ENCODE peak calls at places on chromosomes 7 and 10, in nine cellular contexts. One of them, this sample, is unnamed.

GRCh38 chr7:34066968-34067367 is 161.6 kb downstream of the BMPER start:
- DNase-seq in neuronal stem cell: no peak
- DNase-seq in AG09319: no peak
- DNase-seq in kidney glomerular epithelial cell: no peak
- DNase-seq in fibroblast of villous mesenchyme: no peak
- DNase-seq in right lobe of liver: no peak
- DNase-seq in GDM1: no peak
- DNase-seq in frontal cortex: no peak
- DNase-seq in A673: peak
- DNase-seq in this sample: no peak

GRCh38 chr10:34528320-34528719 is 286.8 kb downstream of the PARD3 start:
- DNase-seq in kidney glomerular epithelial cell: peak
- DNase-seq in GDM1: no peak
- DNase-seq in right lobe of liver: no peak
- DNase-seq in AG09319: peak
- DNase-seq in frontal cortex: no peak
- DNase-seq in A673: peak
- DNase-seq in fibroblast of villous mesenchyme: peak
- DNase-seq in neuronal stem cell: peak
- DNase-seq in this sample: peak

GRCh38 chr10:10133271-10133670 is 884.4 kb upstream of the CELF2 start:
- DNase-seq in AG09319: no peak
- DNase-seq in frontal cortex: no peak
- DNase-seq in kidney glomerular epithelial cell: no peak
- DNase-seq in A673: no peak
- DNase-seq in GDM1: no peak
- DNase-seq in right lobe of liver: no peak
- DNase-seq in neuronal stem cell: peak
- DNase-seq in fibroblast of villous mesenchyme: no peak
- DNase-seq in this sample: no peak

GRCh38 chr7:43362652-43363428 is 220.1 kb upstream of the STK17A start:
- DNase-seq in neuronal stem cell: no peak
- DNase-seq in right lobe of liver: no peak
- DNase-seq in fibroblast of villous mesenchyme: peak
- DNase-seq in A673: peak
- DNase-seq in frontal cortex: no peak
- DNase-seq in kidney glomerular epithelial cell: no peak
- DNase-seq in AG09319: no peak
- DNase-seq in GDM1: no peak
- DNase-seq in this sample: no peak

GRCh38 chr7:3042861-3043489 is 692 bp downstream of the CARD11 start:
- DNase-seq in frontal cortex: no peak
- DNase-seq in fibroblast of villous mesenchyme: no peak
- DNase-seq in A673: no peak
- DNase-seq in kidney glomerular epithelial cell: no peak
- DNase-seq in neuronal stem cell: no peak
- DNase-seq in AG09319: no peak
- DNase-seq in right lobe of liver: no peak
- DNase-seq in GDM1: no peak
- DNase-seq in this sample: no peak

GRCh38 chr7:2633538-2634264 is 1.9 kb downstream of the TTYH3 start:
- DNase-seq in right lobe of liver: no peak
- DNase-seq in AG09319: peak
- DNase-seq in frontal cortex: peak
- DNase-seq in neuronal stem cell: no peak
- DNase-seq in A673: peak
- DNase-seq in kidney glomerular epithelial cell: peak
- DNase-seq in GDM1: no peak
- DNase-seq in fibroblast of villous mesenchyme: peak
- DNase-seq in this sample: no peak

GRCh38 chr7:151614019-151614418 is 94.3 kb upstream of the RHEB start:
- DNase-seq in kidney glomerular epithelial cell: no peak
- DNase-seq in GDM1: no peak
- DNase-seq in neuronal stem cell: no peak
- DNase-seq in A673: no peak
- DNase-seq in AG09319: no peak
- DNase-seq in fibroblast of villous mesenchyme: no peak
- DNase-seq in frontal cortex: no peak
- DNase-seq in right lobe of liver: no peak
- DNase-seq in this sample: no peak

GRCh38 chr10:34434119-34434594 is 380.9 kb downstream of the PARD3 start:
- DNase-seq in right lobe of liver: no peak
- DNase-seq in fibroblast of villous mesenchyme: peak
- DNase-seq in frontal cortex: no peak
- DNase-seq in GDM1: no peak
- DNase-seq in AG09319: peak
- DNase-seq in kidney glomerular epithelial cell: no peak
- DNase-seq in neuronal stem cell: no peak
- DNase-seq in A673: no peak
- DNase-seq in this sample: no peak

GRCh38 chr7:99478464-99479440 is 6.1 kb downstream of the ZNF789 start:
- DNase-seq in kidney glomerular epithelial cell: no peak
- DNase-seq in right lobe of liver: no peak
- DNase-seq in neuronal stem cell: no peak
- DNase-seq in A673: no peak
- DNase-seq in fibroblast of villous mesenchyme: no peak
- DNase-seq in frontal cortex: no peak
- DNase-seq in GDM1: no peak
- DNase-seq in AG09319: no peak
- DNase-seq in this sample: no peak

GRCh38 chr10:132547421-132547861 is 9.9 kb downstream of the INPP5A start:
- DNase-seq in kidney glomerular epithelial cell: no peak
- DNase-seq in fibroblast of villous mesenchyme: no peak
- DNase-seq in A673: no peak
- DNase-seq in frontal cortex: peak
- DNase-seq in AG09319: no peak
- DNase-seq in right lobe of liver: no peak
- DNase-seq in GDM1: no peak
- DNase-seq in neuronal stem cell: no peak
- DNase-seq in this sample: no peak

GRCh38 chr7:97012293-97013005 is 7.1 kb downstream of the DLX6 start:
- DNase-seq in right lobe of liver: no peak
- DNase-seq in kidney glomerular epithelial cell: no peak
- DNase-seq in fibroblast of villous mesenchyme: no peak
- DNase-seq in AG09319: no peak
- DNase-seq in neuronal stem cell: no peak
- DNase-seq in A673: peak
- DNase-seq in frontal cortex: no peak
- DNase-seq in GDM1: no peak
- DNase-seq in this sample: no peak

GRCh38 chr7:43537765-43538403 is 45.0 kb upstream of the STK17A start:
- DNase-seq in neuronal stem cell: no peak
- DNase-seq in fibroblast of villous mesenchyme: no peak
- DNase-seq in kidney glomerular epithelial cell: peak
- DNase-seq in frontal cortex: no peak
- DNase-seq in AG09319: no peak
- DNase-seq in A673: no peak
- DNase-seq in right lobe of liver: no peak
- DNase-seq in GDM1: no peak
- DNase-seq in this sample: no peak

GRCh38 chr7:26639111-26639510 is 225.3 kb downstream of the SKAP2 start:
- DNase-seq in right lobe of liver: no peak
- DNase-seq in frontal cortex: no peak
- DNase-seq in fibroblast of villous mesenchyme: no peak
- DNase-seq in GDM1: no peak
- DNase-seq in AG09319: no peak
- DNase-seq in A673: no peak
- DNase-seq in neuronal stem cell: no peak
- DNase-seq in kidney glomerular epithelial cell: no peak
- DNase-seq in this sample: no peak

GRCh38 chr7:93327006-93327633 is 95.0 kb downstream of the VPS50 start:
- DNase-seq in AG09319: peak
- DNase-seq in frontal cortex: no peak
- DNase-seq in GDM1: no peak
- DNase-seq in right lobe of liver: no peak
- DNase-seq in fibroblast of villous mesenchyme: peak
- DNase-seq in A673: peak
- DNase-seq in kidney glomerular epithelial cell: peak
- DNase-seq in neuronal stem cell: no peak
- DNase-seq in this sample: no peak

GRCh38 chr10:15220426-15220825 is 51.9 kb upstream of the NMT2 start:
- DNase-seq in kidney glomerular epithelial cell: no peak
- DNase-seq in AG09319: no peak
- DNase-seq in A673: no peak
- DNase-seq in frontal cortex: no peak
- DNase-seq in right lobe of liver: no peak
- DNase-seq in GDM1: no peak
- DNase-seq in neuronal stem cell: no peak
- DNase-seq in fibroblast of villous mesenchyme: no peak
- DNase-seq in this sample: no peak

GRCh38 chr7:4683884-4684565 is 1.9 kb downstream of the FOXK1 start:
- DNase-seq in kidney glomerular epithelial cell: peak
- DNase-seq in GDM1: no peak
- DNase-seq in A673: peak
- DNase-seq in fibroblast of villous mesenchyme: peak
- DNase-seq in frontal cortex: no peak
- DNase-seq in right lobe of liver: peak
- DNase-seq in AG09319: peak
- DNase-seq in neuronal stem cell: no peak
- DNase-seq in this sample: no peak

GRCh38 chr7:50721160-50721559 is 61.5 kb downstream of the GRB10 start:
- DNase-seq in neuronal stem cell: no peak
- DNase-seq in fibroblast of villous mesenchyme: no peak
- DNase-seq in right lobe of liver: no peak
- DNase-seq in AG09319: no peak
- DNase-seq in frontal cortex: no peak
- DNase-seq in kidney glomerular epithelial cell: no peak
- DNase-seq in A673: no peak
- DNase-seq in GDM1: no peak
- DNase-seq in this sample: no peak

GRCh38 chr7:93307131-93307660 is 75.0 kb downstream of the VPS50 start:
- DNase-seq in kidney glomerular epithelial cell: no peak
- DNase-seq in fibroblast of villous mesenchyme: peak
- DNase-seq in A673: no peak
- DNase-seq in frontal cortex: no peak
- DNase-seq in AG09319: peak
- DNase-seq in GDM1: no peak
- DNase-seq in neuronal stem cell: no peak
- DNase-seq in right lobe of liver: no peak
- DNase-seq in this sample: no peak

GRCh38 chr10:1402016-1402820 is 335.1 kb downstream of the ADARB2 start:
- DNase-seq in neuronal stem cell: no peak
- DNase-seq in frontal cortex: no peak
- DNase-seq in fibroblast of villous mesenchyme: no peak
- DNase-seq in kidney glomerular epithelial cell: no peak
- DNase-seq in AG09319: no peak
- DNase-seq in GDM1: no peak
- DNase-seq in A673: no peak
- DNase-seq in right lobe of liver: no peak
- DNase-seq in this sample: no peak

GRCh38 chr7:43164757-43165156 is 52.3 kb downstream of the HECW1 start:
- DNase-seq in fibroblast of villous mesenchyme: peak
- DNase-seq in AG09319: peak
- DNase-seq in kidney glomerular epithelial cell: peak
- DNase-seq in right lobe of liver: no peak
- DNase-seq in neuronal stem cell: no peak
- DNase-seq in frontal cortex: peak
- DNase-seq in A673: peak
- DNase-seq in GDM1: no peak
- DNase-seq in this sample: no peak

GRCh38 chr7:330554-331230 is 40.7 kb downstream of the FOXL3 start:
- DNase-seq in neuronal stem cell: no peak
- DNase-seq in kidney glomerular epithelial cell: no peak
- DNase-seq in GDM1: no peak
- DNase-seq in frontal cortex: no peak
- DNase-seq in A673: no peak
- DNase-seq in AG09319: no peak
- DNase-seq in fibroblast of villous mesenchyme: no peak
- DNase-seq in right lobe of liver: no peak
- DNase-seq in this sample: no peak

GRCh38 chr7:102120666-102121065 is 166.0 kb upstream of the SH2B2 start:
- DNase-seq in frontal cortex: no peak
- DNase-seq in neuronal stem cell: no peak
- DNase-seq in fibroblast of villous mesenchyme: no peak
- DNase-seq in AG09319: no peak
- DNase-seq in right lobe of liver: no peak
- DNase-seq in A673: no peak
- DNase-seq in GDM1: no peak
- DNase-seq in kidney glomerular epithelial cell: no peak
- DNase-seq in this sample: no peak

GRCh38 chr7:115635876-115636275 is 394.7 kb downstream of the TFEC start:
- DNase-seq in A673: no peak
- DNase-seq in frontal cortex: no peak
- DNase-seq in kidney glomerular epithelial cell: no peak
- DNase-seq in GDM1: no peak
- DNase-seq in neuronal stem cell: no peak
- DNase-seq in right lobe of liver: no peak
- DNase-seq in AG09319: no peak
- DNase-seq in fibroblast of villous mesenchyme: peak
- DNase-seq in this sample: no peak

GRCh38 chr10:118798186-118798811 is 43.5 kb upstream of the CACUL1 start:
- DNase-seq in kidney glomerular epithelial cell: peak
- DNase-seq in fibroblast of villous mesenchyme: peak
- DNase-seq in AG09319: no peak
- DNase-seq in GDM1: no peak
- DNase-seq in right lobe of liver: peak
- DNase-seq in frontal cortex: no peak
- DNase-seq in A673: no peak
- DNase-seq in neuronal stem cell: no peak
- DNase-seq in this sample: no peak